ENCODE peak calls at places on chromosomes 5 and 9, in nine cellular contexts. X, V, T, E, D, N, I, O and P are unnamed samples.

GRCh38 chr5:13472834-13473233 is 471.7 kb downstream of the DNAH5 start:
- DNase-seq in E (no peak), O (no peak), I (no peak), T (no peak), N (no peak), D (no peak), V (no peak), X (no peak), P (no peak)

GRCh38 chr5:121737120-121737519 is 114.6 kb upstream of the FTMT start:
- DNase-seq in O (no peak), N (no peak), V (no peak), T (no peak), X (no peak), D (no peak), E (no peak), I (no peak), P (no peak)

GRCh38 chr5:173330151-173330855 is 2.1 kb upstream of the STC2 start:
- DNase-seq in O (no peak), D (no peak), X (peak), T (no peak), V (no peak), E (peak), N (no peak), I (no peak), P (no peak)

GRCh38 chr5:157819502-157820125 is 39.3 kb downstream of the CLINT1 start:
- DNase-seq in E (no peak), O (no peak), D (no peak), I (peak), T (no peak), N (no peak), V (no peak), X (peak), P (no peak)

GRCh38 chr9:125153712-125154367 is 10.5 kb upstream of the SCAI start:
- DNase-seq in D (no peak), I (no peak), V (no peak), N (no peak), E (no peak), X (no peak), O (no peak), T (no peak), P (no peak)

GRCh38 chr5:18465833-18466681 is 831.8 kb downstream of the TAF11L14 start:
- DNase-seq in N (peak), T (no peak), I (peak), X (peak), E (no peak), O (no peak), D (peak), V (no peak), P (no peak)

GRCh38 chr5:94740328-94740727 is 121.9 kb downstream of the SLF1 start:
- DNase-seq in D (no peak), V (no peak), E (no peak), T (no peak), I (no peak), O (no peak), N (no peak), X (no peak), P (no peak)

GRCh38 chr9:589723-590122 is 251.8 kb upstream of the DMRT1 start:
- DNase-seq in V (no peak), N (no peak), I (peak), T (no peak), X (no peak), E (no peak), D (no peak), O (no peak), P (no peak)

GRCh38 chr5:62593331-62593730 is 14.7 kb downstream of the LRRC70 start:
- DNase-seq in T (no peak), V (no peak), N (no peak), I (peak), O (no peak), X (no peak), E (no peak), D (no peak), P (no peak)

GRCh38 chr5:99607124-99607523 is 678.3 kb upstream of the CHD1 start:
- DNase-seq in T (no peak), D (no peak), V (no peak), O (no peak), I (no peak), X (no peak), N (no peak), E (no peak), P (no peak)

GRCh38 chr9:129006328-129007034 is 21.6 kb downstream of the SH3GLB2 start:
- DNase-seq in N (peak), I (peak), E (no peak), O (peak), X (peak), T (peak), V (peak), D (peak), P (peak)
- TF ChIP-seq POLR2A in N (no peak), I (no peak), E (no peak), O (no peak), X (peak), T (no peak), V (no peak), D (no peak), P (no peak)

GRCh38 chr9:87793292-87793691 is 67.4 kb downstream of the CTSL start:
- DNase-seq in O (no peak), V (no peak), T (no peak), I (no peak), E (no peak), X (peak), D (no peak), N (no peak), P (no peak)
- TF ChIP-seq POLR2AphosphoS5 in O (no peak), V (no peak), T (no peak), I (no peak), E (no peak), X (no peak), D (no peak), N (no peak), P (no peak)

GRCh38 chr9:122393284-122393983 is 22.6 kb downstream of the PTGS1 start:
- DNase-seq in V (no peak), X (no peak), T (no peak), D (no peak), E (no peak), N (no peak), O (no peak), I (no peak), P (no peak)

GRCh38 chr9:122398371-122398924 is 27.6 kb downstream of the PTGS1 start:
- DNase-seq in I (no peak), V (no peak), T (no peak), E (no peak), D (no peak), N (no peak), X (no peak), O (no peak), P (no peak)

GRCh38 chr9:122396622-122397148 is 25.9 kb downstream of the PTGS1 start:
- DNase-seq in D (no peak), I (peak), T (no peak), X (no peak), O (no peak), N (no peak), E (no peak), V (no peak), P (no peak)

GRCh38 chr9:122394265-122395242 is 23.7 kb downstream of the PTGS1 start:
- DNase-seq in I (peak), O (peak), E (no peak), V (no peak), X (no peak), N (no peak), D (peak), T (no peak), P (no peak)

GRCh38 chr9:122397749-122398148 is 26.9 kb downstream of the PTGS1 start:
- DNase-seq in N (no peak), D (no peak), X (no peak), T (no peak), E (no peak), V (no peak), I (no peak), O (no peak), P (no peak)
- TF ChIP-seq POLR2A in N (no peak), D (no peak), X (no peak), T (no peak), E (no peak), V (no peak), I (no peak), O (no peak), P (no peak)

DNA sequence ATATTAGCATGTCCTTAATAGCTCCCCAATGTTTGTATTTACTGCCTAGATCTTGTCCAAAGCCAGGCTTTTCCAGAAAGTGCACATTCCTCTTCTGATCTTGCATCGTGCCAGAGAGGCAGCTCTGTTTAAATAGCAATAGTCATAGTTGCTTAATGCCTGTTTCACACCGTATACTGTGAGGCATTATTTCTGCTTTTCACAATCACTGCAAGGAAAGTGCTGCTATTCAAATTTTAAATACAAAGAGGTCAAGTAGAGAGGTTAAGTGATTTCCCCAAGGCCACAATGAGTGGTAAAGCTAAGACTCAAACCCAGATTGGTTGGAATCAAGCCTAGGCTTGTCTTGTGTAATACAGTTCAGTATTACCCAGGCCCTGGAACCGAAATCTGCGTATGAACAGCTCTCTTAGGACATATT is 153.6 kb downstream of the SNX18 start:
- DNase-seq in I (no peak), E (no peak), V (no peak), N (no peak), T (no peak), X (no peak), D (no peak), O (no peak), P (no peak)
- TF ChIP-seq POLR2AphosphoS5 in I (no peak), E (no peak), V (no peak), N (peak), T (no peak), X (no peak), D (no peak), O (no peak), P (no peak)